ENCODE peak calls at places on chromosome 3, in five cellular contexts. M is H1, E is uterus, S is cardiac muscle cell, B is kidney. V is an unnamed sample. For H3K9me3, the result is how much of the 10 kb centered on the place peaks cover.

GRCh38 chr3:71581981-71582611 is 1.4 kb downstream of the FOXP1 start:
- DNase-seq in M (no peak), E (peak), S (peak), B (peak), V (peak)

GRCh38 chr3:123383101-123384053 is 65.5 kb downstream of the ADCY5 start:
- DNase-seq in M (peak), E (peak), S (no peak), B (no peak), V (no peak)

GRCh38 chr3:133408961-133409360 is 9.1 kb downstream of the BFSP2 start:
- DNase-seq in M (no peak), E (no peak), S (peak), B (no peak), V (no peak)

GRCh38 chr3:96449803-96450202 is 364.6 kb upstream of the EPHA6 start:
- DNase-seq in M (no peak), E (no peak), S (no peak), B (no peak), V (no peak)

GRCh38 chr3:32884532-32885031 is 66.8 kb downstream of the TRIM71 start:
- DNase-seq in M (no peak), E (no peak), S (no peak), B (no peak), V (no peak)

GRCh38 chr3:385151-385550 is 188.6 kb downstream of the CHL1 start:
- DNase-seq in M (no peak), E (no peak), S (no peak), B (no peak), V (no peak)

GRCh38 chr3:58173670-58174472 is 36.9 kb downstream of the DNASE1L3 start:
- DNase-seq in M (no peak), E (no peak), S (peak), B (no peak), V (no peak)

GRCh38 chr3:182725372-182726251 is 67.7 kb upstream of the ATP11B start:
- DNase-seq in M (no peak), E (no peak), S (peak), B (no peak), V (peak)

GRCh38 chr3:188146219-188146618 is 7.7 kb upstream of the LPP start:
- DNase-seq in M (no peak), E (no peak), S (no peak), B (no peak), V (no peak)

GRCh38 chr3:47323431-47324277 is 40.9 kb downstream of the KLHL18 start:
- DNase-seq in M (no peak), E (no peak), S (peak), B (no peak), V (no peak)
- H3K27ac ChIP-seq in M (no peak), E (no peak), S (peak), B (no peak), V (no peak)

GRCh38 chr3:44643024-44643423 is 5.5 kb upstream of the ZNF35 start:
- DNase-seq in M (no peak), E (no peak), S (no peak), B (no peak), V (no peak)

GRCh38 chr3:44647771-44648170 is 761 bp upstream of the ZNF35 start:
- DNase-seq in M (no peak), E (no peak), S (no peak), B (no peak), V (no peak)

GRCh38 chr3:44642337-44642736 is 6.2 kb upstream of the ZNF35 start:
- DNase-seq in M (no peak), E (no peak), S (no peak), B (no peak), V (no peak)
- H3K9me3 ChIP-seq in M (under half), E (under half), S (under half), B (under half), V (under half)

DNA sequence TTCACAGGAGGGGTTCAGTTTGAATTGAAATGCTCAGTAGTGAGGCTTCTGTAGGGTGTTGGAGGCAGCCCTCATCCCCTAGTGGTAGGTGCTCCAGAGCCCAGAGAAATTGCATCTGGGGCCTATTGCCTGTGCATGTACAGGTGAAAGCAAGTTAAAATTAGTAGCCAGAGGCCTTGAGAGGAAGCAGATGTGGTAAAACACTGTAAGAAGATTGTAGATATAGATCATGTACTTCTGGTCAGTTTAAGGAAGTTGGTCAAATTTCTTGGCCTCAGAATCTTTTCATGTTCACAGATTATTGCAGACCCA is 34.6 kb downstream of the IGSF10 start:
- DNase-seq in M (no peak), E (no peak), S (no peak), B (no peak), V (no peak)
- TF ChIP-seq CTCF in M (peak), E (no peak), S (peak), B (no peak), V (no peak)

DNA sequence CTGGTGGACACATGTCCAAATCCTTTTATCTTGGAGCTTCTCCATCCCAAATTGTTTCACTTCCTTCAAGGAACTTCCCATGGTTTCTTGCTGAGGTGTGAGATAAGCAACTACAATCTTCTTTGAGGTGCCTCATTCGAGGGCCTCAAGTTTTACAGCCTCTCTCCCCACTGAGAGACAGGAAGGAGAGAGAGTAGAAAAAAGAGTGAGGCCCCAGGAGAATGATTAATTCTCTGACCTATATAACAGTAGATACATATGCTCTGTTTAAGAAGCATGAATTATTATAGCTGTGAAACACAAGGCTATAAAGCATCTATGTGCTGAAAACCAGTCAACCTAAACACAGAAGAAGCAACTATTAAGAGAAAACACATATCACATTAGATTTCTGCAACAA is 70.5 kb downstream of the SUMF1 start:
- DNase-seq in M (no peak), E (no peak), S (no peak), B (no peak), V (no peak)
- H3K27ac ChIP-seq in M (no peak), E (no peak), S (no peak), B (no peak), V (no peak)

GRCh38 chr3:105758451-105758850 is 110.4 kb downstream of the CBLB start:
- DNase-seq in M (no peak), E (no peak), S (no peak), B (no peak), V (no peak)

GRCh38 chr3:105762749-105763673 is 105.8 kb downstream of the CBLB start:
- DNase-seq in M (no peak), E (no peak), S (no peak), B (no peak), V (no peak)

GRCh38 chr3:105755121-105755886 is 113.5 kb downstream of the CBLB start:
- DNase-seq in M (no peak), E (no peak), S (no peak), B (no peak), V (no peak)

GRCh38 chr3:105763674-105764036 is 105.2 kb downstream of the CBLB start:
- DNase-seq in M (no peak), E (no peak), S (no peak), B (no peak), V (no peak)

DNA sequence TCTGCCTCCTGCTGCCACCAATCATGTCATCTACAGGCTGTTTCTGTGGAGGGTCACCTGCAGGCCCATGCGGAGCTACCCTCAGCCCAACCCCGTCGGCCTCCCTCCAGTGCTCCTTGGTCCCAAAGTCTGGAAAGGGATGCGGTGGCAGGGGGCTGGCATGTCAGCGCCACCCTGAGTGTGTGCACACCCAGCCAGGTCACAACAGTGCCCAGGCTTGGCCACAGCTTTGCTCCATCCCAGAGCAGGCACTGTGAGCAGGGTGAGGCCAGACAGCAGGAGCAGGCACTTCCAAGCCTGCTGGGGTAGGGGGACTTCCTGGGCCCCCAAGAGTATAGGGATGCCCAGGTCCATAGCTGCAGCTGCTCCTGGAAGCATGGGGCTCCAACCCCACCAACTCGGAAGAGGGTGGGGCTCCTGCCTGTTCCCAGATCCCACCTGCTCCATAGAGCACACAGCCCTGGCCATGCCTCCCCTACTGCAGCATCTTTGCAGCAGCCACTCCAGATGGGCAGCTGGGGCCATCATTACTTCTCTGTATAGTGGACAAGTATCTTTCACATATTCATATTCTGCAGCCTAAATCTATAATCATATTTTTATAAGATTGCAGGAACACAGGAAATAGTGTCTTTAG is 109.3 kb downstream of the CBLB start:
- DNase-seq in M (no peak), E (no peak), S (no peak), B (no peak), V (no peak)
- H3K9me3 ChIP-seq in M (under half), E (under half), S (under half), B (under half), V (under half)

GRCh38 chr3:7546219-7546618 is 685.3 kb downstream of the GRM7 start:
- DNase-seq in M (no peak), E (no peak), S (peak), B (no peak), V (no peak)
- TF ChIP-seq CTCF in M (no peak), E (no peak), S (peak), B (peak), V (no peak)

DNA sequence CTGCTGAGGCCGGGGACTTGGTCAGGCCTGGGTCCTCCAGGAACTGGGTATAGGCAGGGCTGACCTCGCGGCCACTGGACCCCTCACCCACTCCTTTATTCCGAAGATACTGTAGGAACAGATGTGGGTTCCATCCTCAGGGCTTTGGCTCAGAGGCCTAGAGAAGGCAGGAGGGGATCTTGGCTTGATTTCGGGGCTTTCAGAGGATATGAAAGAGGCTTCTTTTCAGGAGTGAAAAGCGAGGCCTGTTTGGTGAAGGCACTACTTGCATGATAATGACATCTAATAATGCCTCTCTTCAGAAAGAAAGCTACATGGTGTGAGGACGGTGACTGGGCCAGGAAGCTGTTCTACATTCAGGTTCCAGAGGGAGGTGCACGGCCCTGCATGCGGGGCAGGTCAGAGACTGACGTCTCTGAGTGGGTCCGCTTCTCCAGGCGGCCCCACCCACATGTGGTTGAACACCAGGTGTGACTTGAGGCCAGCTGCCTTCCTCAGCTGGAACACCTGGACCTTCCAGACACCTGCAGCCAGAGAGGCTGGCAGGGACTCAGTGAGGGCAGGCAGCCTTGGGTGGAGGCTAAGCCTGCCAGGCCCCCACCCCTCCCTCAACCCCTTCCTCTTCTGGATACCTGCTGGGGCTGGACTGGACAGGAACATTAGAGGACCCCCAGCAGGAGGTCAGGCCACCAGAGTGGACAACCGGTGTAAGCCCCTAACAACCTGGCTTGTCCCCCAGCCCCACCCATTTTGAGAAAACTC is 31.1 kb upstream of the HHATL start:
- DNase-seq in M (no peak), E (no peak), S (no peak), B (no peak), V (no peak)
- H3K27ac ChIP-seq in M (no peak), E (no peak), S (no peak), B (no peak), V (no peak)

GRCh38 chr3:145357453-145357852 is 803.5 kb downstream of the PLOD2 start:
- DNase-seq in M (no peak), E (no peak), S (no peak), B (no peak), V (no peak)

GRCh38 chr3:145359040-145359439 is 801.9 kb downstream of the PLOD2 start:
- DNase-seq in M (no peak), E (no peak), S (no peak), B (no peak), V (no peak)

DNA sequence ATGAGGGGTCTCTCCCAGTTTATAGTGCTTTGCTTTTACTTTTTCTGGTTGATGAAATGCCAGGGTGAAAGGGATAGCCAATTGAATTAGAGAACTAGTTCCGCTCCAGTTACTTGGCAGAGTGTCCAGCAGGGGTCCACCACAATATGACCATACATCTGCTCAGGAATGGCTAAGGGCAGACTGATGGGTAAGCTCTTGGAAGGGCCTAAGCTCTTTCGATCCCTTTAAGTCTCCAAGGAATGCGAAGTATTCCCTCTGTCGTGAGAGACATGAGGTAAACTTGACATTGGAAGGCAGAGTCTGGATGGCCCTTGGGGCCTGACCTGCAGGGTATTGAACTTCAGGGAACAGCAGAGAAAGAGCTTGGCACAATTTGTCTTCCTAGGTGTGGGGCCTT is 805.8 kb downstream of the PLOD2 start:
- DNase-seq in M (no peak), E (no peak), S (no peak), B (no peak), V (no peak)
- H3K9me3 ChIP-seq in M (under half), E (under half), S (under half), B (under half), V (under half)

GRCh38 chr3:42780892-42781700 is 8.0 kb upstream of the CCDC13 start:
- DNase-seq in M (no peak), E (no peak), S (peak), B (no peak), V (no peak)
- TF ChIP-seq CTCF in M (peak), E (peak), S (peak), B (peak), V (peak)

GRCh38 chr3:13594146-13594545 is 45.2 kb downstream of the FBLN2 start:
- DNase-seq in M (no peak), E (no peak), S (no peak), B (no peak), V (no peak)
- H3K27ac ChIP-seq in M (no peak), E (no peak), S (no peak), B (no peak), V (no peak)